ENCODE peak calls at places on chromosomes 11 and 22, in four cellular contexts. Q is IMR-90, N is K562, P is GM12878. J is an unnamed sample.

GRCh38 chr11:22465620-22466019 is 127.4 kb downstream of the SLC17A6 start:
- DNase-seq in P (no peak), Q (peak; percentile 38), N (no peak), J (no peak)

GRCh38 chr11:113349528-113349927 is 35.1 kb downstream of the TTC12 start:
- DNase-seq in P (no peak), N (no peak), Q (no peak), J (no peak)

GRCh38 chr22:26168199-26168915 is 905 bp upstream of the SEZ6L start:
- DNase-seq in N (no peak), P (no peak), Q (no peak), J (no peak)

GRCh38 chr22:20624161-20624616 is 116.8 kb downstream of the MED15 start:
- DNase-seq in Q (peak; percentile 31), P (peak; percentile 85), N (no peak), J (no peak)

GRCh38 chr11:129023968-129024676 is 81.5 kb upstream of the TP53AIP1 start:
- DNase-seq in N (no peak), P (no peak), Q (peak; percentile 5), J (no peak)

GRCh38 chr22:39880722-39881121 is 12.8 kb downstream of the ENTHD1 start:
- DNase-seq in N (no peak), P (no peak), Q (no peak), J (no peak)

GRCh38 chr11:64102005-64102738 is 63.7 kb downstream of the MACROD1 start:
- DNase-seq in Q (no peak), N (no peak), P (no peak), J (no peak)

GRCh38 chr22:43745783-43746356 is 66.2 kb downstream of the EFCAB6 start:
- DNase-seq in Q (no peak), P (no peak), N (no peak), J (no peak)

GRCh38 chr11:61532136-61533038 is 23.8 kb downstream of the LRRC10B start:
- DNase-seq in P (no peak), Q (no peak), N (peak; percentile 71), J (peak; percentile 87)

GRCh38 chr11:17765381-17766359 is 31.1 kb downstream of the KCNC1 start:
- DNase-seq in Q (peak; percentile 17), P (no peak), N (peak; percentile 30), J (no peak)

GRCh38 chr11:111735262-111736116 is 30.7 kb downstream of the PPP2R1B start:
- DNase-seq in P (no peak), N (no peak), Q (peak; percentile 99), J (peak; percentile 56)

GRCh38 chr11:100925935-100926334 is 203.7 kb downstream of the PGR start:
- DNase-seq in Q (peak; percentile 89), P (peak; percentile 61), N (peak; percentile 21), J (no peak)

GRCh38 chr22:46081036-46081830 is 69.1 kb upstream of the PPARA start:
- DNase-seq in Q (no peak), N (no peak), P (no peak), J (no peak)

GRCh38 chr22:31055322-31056159 is 25.6 kb upstream of the SMTN start:
- DNase-seq in Q (peak; percentile 99), N (no peak), P (no peak), J (peak; percentile 98)

GRCh38 chr11:62124186-62125113 is 639 bp downstream of the INCENP start:
- DNase-seq in P (no peak), N (peak; percentile 71), Q (peak; percentile 52), J (peak; percentile 25)

GRCh38 chr22:49838771-49839717 is 11.4 kb upstream of the BRD1 start:
- DNase-seq in P (peak; percentile 36), Q (peak; percentile 33), N (no peak), J (no peak)

GRCh38 chr11:125164422-125165110 is at the start of gene PKNOX2:
- DNase-seq in P (no peak), Q (peak; percentile 67), N (peak; percentile 48), J (peak; percentile 47)

GRCh38 chr11:7967097-7967496 is 1.9 kb upstream of the NLRP10 start:
- DNase-seq in N (no peak), Q (peak; percentile 52), P (no peak), J (no peak)

GRCh38 chr22:31625661-31626426 is 36.2 kb downstream of the PISD start:
- DNase-seq in N (peak; percentile 74), Q (peak; percentile 19), P (no peak), J (no peak)

DNA sequence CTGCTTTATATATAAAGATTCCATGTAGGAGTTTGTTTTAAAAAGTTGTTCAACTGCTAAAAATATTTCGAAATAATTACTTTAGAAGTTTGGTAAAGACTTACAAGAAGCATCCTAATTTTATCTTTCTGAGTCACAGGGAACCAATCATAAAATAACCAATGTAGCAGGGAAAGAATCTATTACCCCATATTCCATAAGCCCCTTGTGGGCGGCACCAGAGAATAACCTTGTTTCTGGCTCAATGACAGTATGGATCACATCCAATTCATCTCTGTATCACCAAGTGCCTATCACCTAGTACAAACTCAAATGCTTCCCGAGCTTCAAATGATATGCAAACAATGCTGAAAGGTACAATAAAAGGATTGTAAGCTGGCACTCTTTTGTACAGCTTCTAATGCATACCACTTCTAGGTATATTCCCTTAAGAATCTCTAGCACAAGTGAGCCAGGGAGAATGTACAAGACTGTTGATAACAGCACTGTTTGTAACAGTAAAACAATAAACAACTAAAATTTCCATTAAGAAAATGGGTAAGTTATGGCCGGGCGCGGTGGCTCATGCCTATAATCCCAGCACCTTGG is 158.4 kb downstream of the ATG16L2 start:
- DNase-seq in N (no peak), P (no peak), Q (peak; percentile 65), J (no peak)
- TF ChIP-seq RAD21 in N (no peak), P (no peak), Q (no peak), J (no peak)

GRCh38 chr22:37021041-37021440 is 1.5 kb downstream of the MPST start:
- DNase-seq in P (no peak), N (no peak), Q (no peak), J (no peak)

GRCh38 chr22:37020192-37020479 is 594 bp downstream of the MPST start:
- DNase-seq in Q (peak; percentile 47), N (peak; percentile 56), P (no peak), J (no peak)

GRCh38 chr22:37018086-37018814 is 997 bp downstream of the TST start:
- DNase-seq in P (no peak), Q (no peak), N (no peak), J (no peak)

GRCh38 chr22:37018815-37019308 is 385 bp downstream of the TST start:
- DNase-seq in N (peak; percentile 38), Q (peak; percentile 55), P (no peak), J (no peak)

DNA sequence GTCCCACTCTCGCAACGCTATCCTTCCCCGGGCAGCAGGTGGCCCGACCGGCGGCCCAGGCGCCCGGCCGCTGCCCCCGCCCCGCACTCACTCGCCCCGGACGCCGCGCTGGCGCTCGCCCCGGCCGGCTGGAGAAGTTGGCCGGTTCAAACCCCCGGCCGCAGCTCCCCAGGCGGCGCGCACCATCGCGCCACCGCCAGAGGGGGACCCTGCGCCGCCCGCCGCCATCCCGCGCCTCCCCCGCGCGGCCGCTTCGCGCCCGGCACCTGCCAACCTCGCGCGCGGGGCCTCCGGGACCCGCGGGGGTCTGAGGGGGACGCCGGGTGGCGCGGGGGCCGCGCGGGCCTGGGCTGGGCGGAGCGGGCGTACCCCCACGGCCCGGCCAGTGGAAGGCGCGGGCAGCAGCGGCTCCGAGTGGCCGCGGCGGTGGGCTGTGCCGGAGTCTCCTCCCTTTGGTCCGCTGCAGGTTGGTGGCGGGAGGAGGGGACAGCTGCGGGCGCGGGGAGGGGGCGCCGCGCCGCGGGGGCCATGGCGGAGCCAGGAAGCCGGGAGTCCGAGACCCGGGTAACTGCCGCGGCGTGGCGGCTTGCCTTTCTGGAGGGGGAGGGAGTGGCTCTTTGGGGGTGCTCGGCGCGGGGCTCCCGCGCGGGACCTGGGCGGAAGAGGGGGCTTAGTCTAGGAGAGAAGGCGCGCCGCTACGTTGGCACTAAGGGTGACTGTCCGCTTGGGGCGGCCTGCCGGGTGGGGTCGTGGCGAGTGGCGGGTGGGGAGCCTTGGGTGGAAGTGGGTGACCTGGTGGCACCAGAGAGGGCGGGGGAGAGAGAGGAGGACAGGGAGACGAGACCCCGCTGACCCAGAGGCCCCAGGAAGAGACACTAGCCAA is at the start of the genes MPST and TST:
- DNase-seq in P (no peak), Q (peak; percentile 61), N (peak; percentile 77), J (peak; percentile 63)
- TF ChIP-seq RCOR1 in P (no peak), Q (no peak), N (no peak), J (no peak)

GRCh38 chr11:1062075-1062820 is 12.4 kb upstream of the MUC2 start:
- DNase-seq in Q (no peak), N (no peak), P (no peak), J (no peak)
- TF ChIP-seq ELK1 in Q (no peak), N (no peak), P (no peak), J (no peak)

DNA sequence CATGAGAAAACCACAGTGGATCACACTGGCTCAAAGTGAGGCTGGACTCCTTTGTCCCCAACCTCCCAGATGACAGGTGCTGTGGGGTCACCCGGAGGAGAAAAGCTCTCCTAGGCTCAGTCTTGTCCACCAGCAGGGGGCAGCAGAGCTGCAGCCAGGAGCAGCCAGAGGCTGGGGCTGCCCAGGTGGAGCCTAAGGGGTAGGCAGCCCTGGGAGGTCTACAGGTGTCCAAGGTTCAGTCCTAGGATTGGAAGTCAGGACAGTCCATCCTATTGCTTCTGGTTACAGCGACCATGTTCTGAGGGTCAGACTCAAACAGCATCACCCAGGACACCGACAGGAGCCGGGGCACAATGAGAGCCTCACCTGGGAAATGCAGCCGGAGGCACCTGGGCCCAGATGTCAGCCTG is 77.6 kb upstream of the IGLL5 start:
- DNase-seq in Q (peak; percentile 30), N (peak; percentile 98), P (no peak), J (peak; percentile 46)
- TF ChIP-seq RAD21 in Q (peak; percentile 46), N (no peak), P (no peak), J (peak; percentile 45)

GRCh38 chr11:21385669-21386068 is 716.3 kb downstream of the NELL1 start:
- DNase-seq in Q (no peak), P (no peak), N (no peak), J (no peak)
- TF ChIP-seq RCOR1 in Q (no peak), P (no peak), N (no peak), J (no peak)

GRCh38 chr11:58285483-58286040 is 17.5 kb upstream of the OR10W1 start:
- DNase-seq in Q (no peak), P (no peak), N (no peak), J (no peak)

GRCh38 chr11:58292017-58292416 is 24.0 kb upstream of the OR10W1 start:
- DNase-seq in Q (no peak), N (no peak), P (no peak), J (no peak)

GRCh38 chr11:58289266-58289665 is 21.2 kb upstream of the OR10W1 start:
- DNase-seq in Q (no peak), N (no peak), P (no peak), J (no peak)

GRCh38 chr11:58286249-58286648 is 18.2 kb upstream of the OR10W1 start:
- DNase-seq in Q (peak; percentile 60), P (no peak), N (peak; percentile 16), J (peak; percentile 47)
- TF ChIP-seq ELK1 in Q (no peak), P (no peak), N (no peak), J (no peak)

GRCh38 chr11:123100378-123101085 is 38.6 kb upstream of the HSPA8 start:
- DNase-seq in N (no peak), P (no peak), Q (no peak), J (no peak)
- TF ChIP-seq RAD21 in N (no peak), P (no peak), Q (no peak), J (no peak)

DNA sequence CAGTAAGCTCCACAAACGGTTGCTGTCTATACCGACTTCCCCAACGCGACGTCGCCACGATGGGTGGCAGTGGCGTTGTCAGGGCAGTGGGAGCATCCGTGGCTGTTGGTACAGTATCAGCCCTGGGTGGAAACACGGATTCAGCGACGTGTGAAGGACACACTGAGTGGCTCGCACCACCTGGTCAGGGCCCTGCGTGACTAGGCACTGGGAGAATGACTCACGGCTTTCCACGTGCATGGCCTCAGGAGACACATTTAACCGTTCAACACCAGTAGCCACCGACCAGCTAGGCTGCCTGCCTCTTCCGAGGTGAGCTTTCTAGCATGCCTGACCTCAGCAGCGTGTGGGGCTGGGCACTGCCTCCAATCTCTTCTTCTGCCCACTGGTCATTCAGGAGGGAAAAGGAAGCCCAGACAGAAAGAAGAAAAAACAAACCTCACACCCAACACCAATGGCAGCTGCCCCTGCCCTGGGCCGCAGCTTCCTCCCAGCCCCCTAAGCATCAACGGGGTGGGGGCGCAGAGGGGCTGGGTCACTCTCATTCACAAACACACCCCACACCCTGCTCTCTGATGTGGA is 59.0 kb downstream of the MYH9 start:
- DNase-seq in Q (peak; percentile 96), P (peak; percentile 51), N (peak; percentile 60), J (peak; percentile 14)
- TF ChIP-seq RCOR1 in Q (no peak), P (no peak), N (no peak), J (no peak)